ENCODE peak calls at places on chromosomes 3 and 15, in eight cellular contexts. One of them, this sample, is unnamed.

GRCh38 chr3:146180376-146180775 is 19.4 kb upstream of the PLOD2 start:
- DNase-seq in neural crest cell: no peak
- DNase-seq in B cell: no peak
- DNase-seq in fibroblast of mammary gland: no peak
- DNase-seq in AG04450: no peak
- DNase-seq in MM.1S: no peak
- DNase-seq in uterus: no peak
- DNase-seq in astrocyte: no peak
- DNase-seq in this sample: no peak

GRCh38 chr3:59257506-59257905 is 207.7 kb upstream of the CFAP20DC start:
- DNase-seq in astrocyte: peak; percentile 47
- DNase-seq in uterus: no peak
- DNase-seq in AG04450: no peak
- DNase-seq in fibroblast of mammary gland: no peak
- DNase-seq in B cell: no peak
- DNase-seq in MM.1S: no peak
- DNase-seq in neural crest cell: no peak
- DNase-seq in this sample: no peak

GRCh38 chr15:39781967-39782292 is 711 bp downstream of the FSIP1 start:
- DNase-seq in uterus: no peak
- DNase-seq in fibroblast of mammary gland: no peak
- DNase-seq in B cell: no peak
- DNase-seq in neural crest cell: no peak
- DNase-seq in AG04450: no peak
- DNase-seq in MM.1S: no peak
- DNase-seq in astrocyte: no peak
- DNase-seq in this sample: no peak

GRCh38 chr3:185646382-185647133 is 60.5 kb downstream of the SENP2 start:
- DNase-seq in neural crest cell: no peak
- DNase-seq in fibroblast of mammary gland: no peak
- DNase-seq in AG04450: no peak
- DNase-seq in MM.1S: no peak
- DNase-seq in uterus: no peak
- DNase-seq in astrocyte: no peak
- DNase-seq in B cell: peak; percentile 41
- DNase-seq in this sample: no peak

GRCh38 chr3:129485681-129486056 is 42.8 kb upstream of the RHO start:
- DNase-seq in neural crest cell: no peak
- DNase-seq in B cell: no peak
- DNase-seq in AG04450: peak; percentile 71
- DNase-seq in MM.1S: no peak
- DNase-seq in astrocyte: peak; percentile 95
- DNase-seq in uterus: peak; percentile 82
- DNase-seq in fibroblast of mammary gland: peak; percentile 100
- DNase-seq in this sample: peak; percentile 56

GRCh38 chr3:150348500-150348899 is 59.6 kb upstream of the TSC22D2 start:
- DNase-seq in AG04450: no peak
- DNase-seq in MM.1S: no peak
- DNase-seq in uterus: no peak
- DNase-seq in B cell: no peak
- DNase-seq in neural crest cell: no peak
- DNase-seq in fibroblast of mammary gland: peak; percentile 94
- DNase-seq in astrocyte: peak; percentile 89
- DNase-seq in this sample: no peak

GRCh38 chr15:80590772-80591355 is 104.2 kb upstream of the ABHD17C start:
- DNase-seq in AG04450: no peak
- DNase-seq in MM.1S: no peak
- DNase-seq in B cell: no peak
- DNase-seq in fibroblast of mammary gland: no peak
- DNase-seq in astrocyte: no peak
- DNase-seq in uterus: no peak
- DNase-seq in neural crest cell: no peak
- DNase-seq in this sample: no peak

GRCh38 chr3:32106929-32107362 is 526 bp downstream of the GPD1L start:
- DNase-seq in MM.1S: no peak
- DNase-seq in astrocyte: no peak
- DNase-seq in fibroblast of mammary gland: no peak
- DNase-seq in neural crest cell: no peak
- DNase-seq in AG04450: no peak
- DNase-seq in B cell: no peak
- DNase-seq in uterus: peak; percentile 26
- DNase-seq in this sample: no peak

GRCh38 chr3:58173670-58174472 is 36.9 kb downstream of the DNASE1L3 start:
- DNase-seq in AG04450: no peak
- DNase-seq in B cell: peak; percentile 56
- DNase-seq in astrocyte: no peak
- DNase-seq in uterus: no peak
- DNase-seq in fibroblast of mammary gland: no peak
- DNase-seq in neural crest cell: no peak
- DNase-seq in MM.1S: peak; percentile 49
- DNase-seq in this sample: no peak
- TF ChIP-seq CTCF in AG04450: peak; percentile 28
- TF ChIP-seq CTCF in B cell: no peak
- TF ChIP-seq CTCF in astrocyte: no peak
- TF ChIP-seq CTCF in uterus: no peak
- TF ChIP-seq CTCF in fibroblast of mammary gland: peak; percentile 18
- TF ChIP-seq CTCF in neural crest cell: peak; percentile 50
- TF ChIP-seq CTCF in MM.1S: peak; percentile 52
- TF ChIP-seq CTCF in this sample: no peak

GRCh38 chr15:38071211-38071972 is 137.0 kb downstream of the TMCO5A start:
- DNase-seq in MM.1S: no peak
- DNase-seq in neural crest cell: no peak
- DNase-seq in AG04450: no peak
- DNase-seq in B cell: no peak
- DNase-seq in fibroblast of mammary gland: no peak
- DNase-seq in astrocyte: no peak
- DNase-seq in uterus: no peak
- DNase-seq in this sample: no peak

GRCh38 chr15:38074029-38074428 is 139.6 kb downstream of the TMCO5A start:
- DNase-seq in astrocyte: no peak
- DNase-seq in neural crest cell: no peak
- DNase-seq in B cell: no peak
- DNase-seq in MM.1S: no peak
- DNase-seq in fibroblast of mammary gland: peak; percentile 25
- DNase-seq in uterus: no peak
- DNase-seq in AG04450: no peak
- DNase-seq in this sample: no peak

GRCh38 chr15:38072007-38072506 is 137.6 kb downstream of the TMCO5A start:
- DNase-seq in neural crest cell: no peak
- DNase-seq in B cell: no peak
- DNase-seq in MM.1S: no peak
- DNase-seq in AG04450: no peak
- DNase-seq in astrocyte: no peak
- DNase-seq in uterus: no peak
- DNase-seq in fibroblast of mammary gland: no peak
- DNase-seq in this sample: peak; percentile 56

GRCh38 chr15:38073278-38073930 is 139.0 kb downstream of the TMCO5A start:
- DNase-seq in AG04450: no peak
- DNase-seq in B cell: no peak
- DNase-seq in MM.1S: peak; percentile 84
- DNase-seq in uterus: no peak
- DNase-seq in fibroblast of mammary gland: peak; percentile 57
- DNase-seq in neural crest cell: no peak
- DNase-seq in astrocyte: no peak
- DNase-seq in this sample: no peak

DNA sequence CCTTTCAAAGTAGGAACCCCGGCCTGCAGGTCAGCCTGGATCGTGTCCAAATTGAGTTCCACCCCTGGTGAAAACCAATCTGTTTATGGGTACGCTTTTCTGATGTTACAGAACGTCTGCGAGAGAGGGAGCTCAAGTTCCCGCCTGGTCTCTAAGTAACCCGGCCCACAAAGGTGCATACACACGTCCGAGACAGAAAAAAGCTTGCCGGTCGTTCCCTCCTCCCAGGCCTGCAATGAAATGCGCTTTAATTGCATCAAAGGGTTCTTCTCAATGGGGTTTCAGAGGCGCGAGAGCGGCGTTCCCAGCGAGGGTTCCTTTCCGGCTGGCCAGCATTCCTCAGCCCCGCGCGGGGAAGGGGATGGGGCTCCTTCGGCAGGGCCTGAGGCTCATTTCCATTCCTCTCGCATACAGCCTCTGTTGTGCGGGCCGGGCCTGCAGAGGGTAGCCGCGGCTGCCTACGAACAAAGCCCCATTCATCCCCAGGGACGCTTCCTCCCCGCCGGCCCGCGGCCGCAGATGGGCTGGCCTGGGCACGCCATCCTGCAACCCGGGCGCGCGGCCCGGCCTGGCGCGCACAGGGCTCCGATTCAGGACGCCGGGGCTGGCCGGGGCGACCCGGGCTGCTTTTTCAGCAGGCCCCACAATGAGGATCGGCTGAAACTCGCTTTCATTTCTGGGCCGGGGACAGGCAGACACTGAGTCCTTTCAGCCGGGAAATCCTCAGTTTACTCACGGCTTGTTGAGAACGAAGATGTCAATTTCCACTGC is 138.3 kb downstream of the TMCO5A start:
- DNase-seq in fibroblast of mammary gland: peak; percentile 79
- DNase-seq in AG04450: no peak
- DNase-seq in astrocyte: peak; percentile 69
- DNase-seq in uterus: peak; percentile 61
- DNase-seq in neural crest cell: peak; percentile 87
- DNase-seq in MM.1S: peak; percentile 93
- DNase-seq in B cell: peak; percentile 52
- DNase-seq in this sample: no peak
- TF ChIP-seq CTCF in fibroblast of mammary gland: peak; percentile 26
- TF ChIP-seq CTCF in AG04450: peak; percentile 41
- TF ChIP-seq CTCF in astrocyte: peak; percentile 17
- TF ChIP-seq CTCF in uterus: peak; percentile 14
- TF ChIP-seq CTCF in neural crest cell: peak; percentile 15
- TF ChIP-seq CTCF in MM.1S: peak; percentile 54
- TF ChIP-seq CTCF in B cell: no peak
- TF ChIP-seq CTCF in this sample: no peak

GRCh38 chr3:8766148-8766547 is 3.3 kb downstream of the OXTR start:
- DNase-seq in fibroblast of mammary gland: no peak
- DNase-seq in AG04450: no peak
- DNase-seq in B cell: no peak
- DNase-seq in neural crest cell: no peak
- DNase-seq in astrocyte: no peak
- DNase-seq in MM.1S: no peak
- DNase-seq in uterus: no peak
- DNase-seq in this sample: no peak

GRCh38 chr3:8768364-8769087 is 887 bp downstream of the OXTR start:
- DNase-seq in neural crest cell: no peak
- DNase-seq in MM.1S: no peak
- DNase-seq in fibroblast of mammary gland: no peak
- DNase-seq in AG04450: no peak
- DNase-seq in astrocyte: no peak
- DNase-seq in uterus: no peak
- DNase-seq in B cell: peak; percentile 4
- DNase-seq in this sample: no peak

GRCh38 chr3:8769088-8769822 is at the start of gene OXTR:
- DNase-seq in fibroblast of mammary gland: peak; percentile 62
- DNase-seq in astrocyte: peak; percentile 77
- DNase-seq in neural crest cell: peak; percentile 79
- DNase-seq in uterus: peak; percentile 61
- DNase-seq in AG04450: peak; percentile 69
- DNase-seq in MM.1S: peak; percentile 65
- DNase-seq in B cell: peak; percentile 65
- DNase-seq in this sample: no peak

GRCh38 chr3:8767181-8767666 is 2.2 kb downstream of the OXTR start:
- DNase-seq in uterus: no peak
- DNase-seq in AG04450: no peak
- DNase-seq in B cell: no peak
- DNase-seq in fibroblast of mammary gland: no peak
- DNase-seq in astrocyte: no peak
- DNase-seq in MM.1S: no peak
- DNase-seq in neural crest cell: no peak
- DNase-seq in this sample: no peak

DNA sequence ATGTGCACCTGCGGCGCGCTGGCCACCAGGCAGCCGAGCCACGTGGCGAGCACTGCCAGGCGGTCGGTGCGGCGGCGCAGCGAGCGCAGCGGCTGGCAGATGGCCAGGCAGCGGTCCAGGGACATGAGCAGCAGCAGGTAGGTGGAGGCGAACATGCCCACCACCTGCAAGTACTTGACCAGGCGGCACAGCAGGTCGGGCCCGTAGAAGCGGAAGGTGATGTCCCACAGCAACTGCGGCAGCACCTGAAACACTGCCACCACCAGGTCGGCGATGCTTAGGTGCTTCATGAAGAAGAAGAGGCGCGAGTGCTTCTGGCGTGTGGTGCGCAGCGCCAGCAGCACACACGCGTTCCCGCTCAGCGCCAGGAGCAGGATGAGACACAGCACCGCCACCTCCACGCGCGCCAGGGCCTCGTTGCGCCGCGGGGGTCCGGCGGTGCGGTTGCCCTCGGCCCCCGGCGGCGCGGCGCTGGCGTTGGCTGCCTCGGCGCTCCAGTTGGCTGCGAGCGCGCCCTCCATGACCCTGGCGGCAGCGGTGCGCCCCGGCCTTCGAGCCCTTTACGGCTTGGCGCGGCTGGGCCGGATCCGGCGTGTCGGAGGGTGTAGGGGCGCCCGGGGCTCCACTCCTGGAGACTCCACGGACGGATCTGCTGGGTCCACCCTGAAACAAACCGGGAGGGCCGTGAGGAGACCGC is 1.6 kb downstream of the OXTR start:
- DNase-seq in MM.1S: no peak
- DNase-seq in B cell: peak; percentile 20
- DNase-seq in uterus: no peak
- DNase-seq in neural crest cell: no peak
- DNase-seq in fibroblast of mammary gland: no peak
- DNase-seq in AG04450: no peak
- DNase-seq in astrocyte: peak; percentile 32
- DNase-seq in this sample: no peak
- TF ChIP-seq CTCF in MM.1S: peak; percentile 9
- TF ChIP-seq CTCF in B cell: no peak
- TF ChIP-seq CTCF in uterus: no peak
- TF ChIP-seq CTCF in neural crest cell: no peak
- TF ChIP-seq CTCF in fibroblast of mammary gland: no peak
- TF ChIP-seq CTCF in AG04450: no peak
- TF ChIP-seq CTCF in astrocyte: no peak
- TF ChIP-seq CTCF in this sample: no peak

GRCh38 chr15:92963794-92964193 is 63.7 kb downstream of the CHD2 start:
- DNase-seq in neural crest cell: no peak
- DNase-seq in uterus: no peak
- DNase-seq in astrocyte: no peak
- DNase-seq in fibroblast of mammary gland: no peak
- DNase-seq in B cell: no peak
- DNase-seq in MM.1S: no peak
- DNase-seq in AG04450: no peak
- DNase-seq in this sample: no peak

GRCh38 chr15:92970656-92971055 is 70.5 kb downstream of the CHD2 start:
- DNase-seq in B cell: no peak
- DNase-seq in fibroblast of mammary gland: no peak
- DNase-seq in neural crest cell: no peak
- DNase-seq in uterus: no peak
- DNase-seq in astrocyte: no peak
- DNase-seq in AG04450: no peak
- DNase-seq in MM.1S: no peak
- DNase-seq in this sample: no peak

GRCh38 chr15:92974183-92974915 is 74.2 kb downstream of the CHD2 start:
- DNase-seq in neural crest cell: no peak
- DNase-seq in uterus: no peak
- DNase-seq in B cell: no peak
- DNase-seq in MM.1S: no peak
- DNase-seq in fibroblast of mammary gland: no peak
- DNase-seq in astrocyte: no peak
- DNase-seq in AG04450: no peak
- DNase-seq in this sample: no peak

GRCh38 chr15:92971081-92971480 is 71.0 kb downstream of the CHD2 start:
- DNase-seq in uterus: no peak
- DNase-seq in B cell: no peak
- DNase-seq in fibroblast of mammary gland: no peak
- DNase-seq in AG04450: no peak
- DNase-seq in neural crest cell: no peak
- DNase-seq in astrocyte: no peak
- DNase-seq in MM.1S: no peak
- DNase-seq in this sample: no peak

DNA sequence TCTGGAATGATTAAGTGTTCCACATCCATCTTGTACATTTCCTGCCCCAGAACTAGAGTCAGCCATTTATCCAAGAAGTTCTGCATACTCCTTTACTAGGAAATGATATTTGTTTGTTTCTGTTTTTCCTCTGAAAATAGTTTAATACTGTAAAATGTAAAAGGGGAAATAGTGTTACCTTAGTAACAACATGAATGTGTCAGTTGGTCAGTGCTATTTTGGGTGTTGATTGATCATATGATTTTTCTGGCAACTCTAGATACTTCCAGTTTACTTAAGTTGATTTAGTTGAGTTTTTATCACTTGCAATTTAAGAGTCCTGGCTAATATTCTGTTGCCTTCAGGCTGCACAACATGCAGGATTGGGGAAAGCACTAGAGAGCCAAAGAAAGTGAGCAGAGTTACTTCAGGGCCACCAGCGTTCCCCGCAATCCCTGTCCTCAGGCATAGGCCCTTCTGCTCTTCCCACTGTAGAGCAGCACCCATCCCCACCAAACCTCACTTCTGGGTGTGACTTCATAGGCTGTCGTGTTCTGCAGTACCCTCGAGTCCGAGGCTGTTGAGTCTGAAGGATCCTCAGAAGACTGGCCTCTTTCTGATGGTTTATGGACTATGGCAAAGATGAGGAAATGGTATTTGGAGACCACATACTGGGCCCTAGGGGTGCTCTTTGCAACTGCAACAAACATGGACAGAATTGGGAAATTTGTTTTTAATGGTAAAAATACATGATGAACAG is 69.0 kb downstream of the CHD2 start:
- DNase-seq in B cell: no peak
- DNase-seq in MM.1S: no peak
- DNase-seq in neural crest cell: no peak
- DNase-seq in uterus: no peak
- DNase-seq in AG04450: no peak
- DNase-seq in astrocyte: no peak
- DNase-seq in fibroblast of mammary gland: no peak
- DNase-seq in this sample: no peak
- TF ChIP-seq CTCF in B cell: no peak
- TF ChIP-seq CTCF in MM.1S: no peak
- TF ChIP-seq CTCF in neural crest cell: peak; percentile 41
- TF ChIP-seq CTCF in uterus: no peak
- TF ChIP-seq CTCF in AG04450: no peak
- TF ChIP-seq CTCF in astrocyte: no peak
- TF ChIP-seq CTCF in fibroblast of mammary gland: peak; percentile 17
- TF ChIP-seq CTCF in this sample: no peak